ENCODE peak calls at places on chromosomes 11 and 22, in nine cellular contexts. One of them, this sample, is unnamed.

GRCh38 chr11:7949934-7950333 is 8.4 kb upstream of the OR10A3 start:
- DNase-seq in posterior vena cava: no peak
- DNase-seq in Peyer's patch: no peak
- DNase-seq in AG04449: no peak
- DNase-seq in adipocyte: peak
- DNase-seq in nucleus accumbens: no peak
- DNase-seq in naive B cell: no peak
- DNase-seq in stimulated activated CD4-positive, alpha-beta T cell treated with anti-CD3 and anti-CD28 coated beads, Interleukin-2, amount 100 ng/mL, for 48 hours: no peak
- DNase-seq in osteocyte: no peak
- DNase-seq in this sample: no peak

GRCh38 chr11:10004526-10005113 is 289.4 kb downstream of the SBF2 start:
- DNase-seq in posterior vena cava: no peak
- DNase-seq in Peyer's patch: no peak
- DNase-seq in AG04449: no peak
- DNase-seq in adipocyte: no peak
- DNase-seq in nucleus accumbens: no peak
- DNase-seq in naive B cell: no peak
- DNase-seq in stimulated activated CD4-positive, alpha-beta T cell treated with anti-CD3 and anti-CD28 coated beads, Interleukin-2, amount 100 ng/mL, for 48 hours: no peak
- DNase-seq in osteocyte: no peak
- DNase-seq in this sample: no peak

GRCh38 chr22:48891688-48892380 is 935.8 kb downstream of the BRD1 start:
- DNase-seq in posterior vena cava: no peak
- DNase-seq in Peyer's patch: no peak
- DNase-seq in AG04449: no peak
- DNase-seq in adipocyte: no peak
- DNase-seq in nucleus accumbens: no peak
- DNase-seq in naive B cell: no peak
- DNase-seq in stimulated activated CD4-positive, alpha-beta T cell treated with anti-CD3 and anti-CD28 coated beads, Interleukin-2, amount 100 ng/mL, for 48 hours: no peak
- DNase-seq in osteocyte: peak
- DNase-seq in this sample: no peak

GRCh38 chr11:115741376-115741775 is 237.2 kb upstream of the CADM1 start:
- DNase-seq in posterior vena cava: no peak
- DNase-seq in Peyer's patch: no peak
- DNase-seq in AG04449: no peak
- DNase-seq in adipocyte: no peak
- DNase-seq in nucleus accumbens: no peak
- DNase-seq in naive B cell: no peak
- DNase-seq in stimulated activated CD4-positive, alpha-beta T cell treated with anti-CD3 and anti-CD28 coated beads, Interleukin-2, amount 100 ng/mL, for 48 hours: no peak
- DNase-seq in osteocyte: no peak
- DNase-seq in this sample: no peak

GRCh38 chr11:129992161-129992944 is 10.3 kb downstream of the PRDM10 start:
- DNase-seq in posterior vena cava: no peak
- DNase-seq in Peyer's patch: peak
- DNase-seq in AG04449: no peak
- DNase-seq in adipocyte: no peak
- DNase-seq in nucleus accumbens: no peak
- DNase-seq in naive B cell: peak
- DNase-seq in stimulated activated CD4-positive, alpha-beta T cell treated with anti-CD3 and anti-CD28 coated beads, Interleukin-2, amount 100 ng/mL, for 48 hours: peak
- DNase-seq in osteocyte: peak
- DNase-seq in this sample: no peak

GRCh38 chr11:29305456-29306232 is 711.2 kb downstream of the KCNA4 start:
- DNase-seq in posterior vena cava: no peak
- DNase-seq in Peyer's patch: no peak
- DNase-seq in AG04449: no peak
- DNase-seq in adipocyte: no peak
- DNase-seq in nucleus accumbens: no peak
- DNase-seq in naive B cell: no peak
- DNase-seq in stimulated activated CD4-positive, alpha-beta T cell treated with anti-CD3 and anti-CD28 coated beads, Interleukin-2, amount 100 ng/mL, for 48 hours: no peak
- DNase-seq in osteocyte: no peak
- DNase-seq in this sample: no peak

GRCh38 chr11:33773399-33774355 is 643 bp downstream of the FBXO3 start:
- DNase-seq in posterior vena cava: peak
- DNase-seq in Peyer's patch: peak
- DNase-seq in AG04449: no peak
- DNase-seq in adipocyte: peak
- DNase-seq in nucleus accumbens: no peak
- DNase-seq in naive B cell: peak
- DNase-seq in stimulated activated CD4-positive, alpha-beta T cell treated with anti-CD3 and anti-CD28 coated beads, Interleukin-2, amount 100 ng/mL, for 48 hours: peak
- DNase-seq in osteocyte: peak
- DNase-seq in this sample: peak

GRCh38 chr11:115182282-115182952 is 321.8 kb downstream of the CADM1 start:
- DNase-seq in posterior vena cava: no peak
- DNase-seq in Peyer's patch: no peak
- DNase-seq in AG04449: no peak
- DNase-seq in adipocyte: no peak
- DNase-seq in nucleus accumbens: no peak
- DNase-seq in naive B cell: no peak
- DNase-seq in stimulated activated CD4-positive, alpha-beta T cell treated with anti-CD3 and anti-CD28 coated beads, Interleukin-2, amount 100 ng/mL, for 48 hours: no peak
- DNase-seq in osteocyte: no peak
- DNase-seq in this sample: no peak

GRCh38 chr22:42799061-42799460 is 58.0 kb downstream of the ARFGAP3 start:
- DNase-seq in posterior vena cava: peak
- DNase-seq in Peyer's patch: no peak
- DNase-seq in AG04449: no peak
- DNase-seq in adipocyte: no peak
- DNase-seq in nucleus accumbens: no peak
- DNase-seq in naive B cell: no peak
- DNase-seq in stimulated activated CD4-positive, alpha-beta T cell treated with anti-CD3 and anti-CD28 coated beads, Interleukin-2, amount 100 ng/mL, for 48 hours: no peak
- DNase-seq in osteocyte: no peak
- DNase-seq in this sample: no peak

GRCh38 chr11:71369411-71369810 is 78.8 kb downstream of the DHCR7 start:
- DNase-seq in posterior vena cava: no peak
- DNase-seq in Peyer's patch: no peak
- DNase-seq in AG04449: no peak
- DNase-seq in adipocyte: no peak
- DNase-seq in nucleus accumbens: no peak
- DNase-seq in naive B cell: no peak
- DNase-seq in stimulated activated CD4-positive, alpha-beta T cell treated with anti-CD3 and anti-CD28 coated beads, Interleukin-2, amount 100 ng/mL, for 48 hours: no peak
- DNase-seq in osteocyte: no peak
- DNase-seq in this sample: no peak

GRCh38 chr22:46012881-46013281 is 35.9 kb upstream of the WNT7B start:
- DNase-seq in posterior vena cava: peak
- DNase-seq in Peyer's patch: no peak
- DNase-seq in AG04449: no peak
- DNase-seq in adipocyte: no peak
- DNase-seq in nucleus accumbens: no peak
- DNase-seq in naive B cell: no peak
- DNase-seq in stimulated activated CD4-positive, alpha-beta T cell treated with anti-CD3 and anti-CD28 coated beads, Interleukin-2, amount 100 ng/mL, for 48 hours: no peak
- DNase-seq in osteocyte: no peak
- DNase-seq in this sample: no peak

GRCh38 chr11:66546368-66546965 is at the start of gene ACTN3:
- DNase-seq in posterior vena cava: no peak
- DNase-seq in Peyer's patch: peak
- DNase-seq in AG04449: no peak
- DNase-seq in adipocyte: peak
- DNase-seq in nucleus accumbens: no peak
- DNase-seq in naive B cell: no peak
- DNase-seq in stimulated activated CD4-positive, alpha-beta T cell treated with anti-CD3 and anti-CD28 coated beads, Interleukin-2, amount 100 ng/mL, for 48 hours: no peak
- DNase-seq in osteocyte: no peak
- DNase-seq in this sample: no peak

GRCh38 chr11:61771995-61772455 is 19.6 kb downstream of the MYRF start:
- DNase-seq in posterior vena cava: no peak
- DNase-seq in Peyer's patch: no peak
- DNase-seq in AG04449: no peak
- DNase-seq in adipocyte: no peak
- DNase-seq in nucleus accumbens: no peak
- DNase-seq in naive B cell: no peak
- DNase-seq in stimulated activated CD4-positive, alpha-beta T cell treated with anti-CD3 and anti-CD28 coated beads, Interleukin-2, amount 100 ng/mL, for 48 hours: no peak
- DNase-seq in osteocyte: no peak
- DNase-seq in this sample: no peak

GRCh38 chr11:84261707-84262106 is 975.5 kb upstream of the CCDC90B start:
- DNase-seq in posterior vena cava: no peak
- DNase-seq in Peyer's patch: no peak
- DNase-seq in AG04449: no peak
- DNase-seq in adipocyte: no peak
- DNase-seq in nucleus accumbens: no peak
- DNase-seq in naive B cell: no peak
- DNase-seq in stimulated activated CD4-positive, alpha-beta T cell treated with anti-CD3 and anti-CD28 coated beads, Interleukin-2, amount 100 ng/mL, for 48 hours: no peak
- DNase-seq in osteocyte: no peak
- DNase-seq in this sample: no peak

GRCh38 chr22:29309332-29310064 is 3.0 kb downstream of the GAS2L1 start:
- DNase-seq in posterior vena cava: peak
- DNase-seq in Peyer's patch: no peak
- DNase-seq in AG04449: no peak
- DNase-seq in adipocyte: peak
- DNase-seq in nucleus accumbens: no peak
- DNase-seq in naive B cell: no peak
- DNase-seq in stimulated activated CD4-positive, alpha-beta T cell treated with anti-CD3 and anti-CD28 coated beads, Interleukin-2, amount 100 ng/mL, for 48 hours: no peak
- DNase-seq in osteocyte: no peak
- DNase-seq in this sample: no peak

GRCh38 chr11:128553662-128554392 is 33.5 kb downstream of the ETS1 start:
- DNase-seq in posterior vena cava: no peak
- DNase-seq in Peyer's patch: no peak
- DNase-seq in AG04449: no peak
- DNase-seq in adipocyte: peak
- DNase-seq in nucleus accumbens: no peak
- DNase-seq in naive B cell: no peak
- DNase-seq in stimulated activated CD4-positive, alpha-beta T cell treated with anti-CD3 and anti-CD28 coated beads, Interleukin-2, amount 100 ng/mL, for 48 hours: no peak
- DNase-seq in osteocyte: no peak
- DNase-seq in this sample: peak

GRCh38 chr22:30033891-30034290 is 46.4 kb upstream of the HORMAD2 start:
- DNase-seq in posterior vena cava: no peak
- DNase-seq in Peyer's patch: no peak
- DNase-seq in AG04449: no peak
- DNase-seq in adipocyte: no peak
- DNase-seq in nucleus accumbens: no peak
- DNase-seq in naive B cell: no peak
- DNase-seq in stimulated activated CD4-positive, alpha-beta T cell treated with anti-CD3 and anti-CD28 coated beads, Interleukin-2, amount 100 ng/mL, for 48 hours: no peak
- DNase-seq in osteocyte: no peak
- DNase-seq in this sample: no peak

GRCh38 chr11:130212431-130212961 is 52.9 kb downstream of the ST14 start:
- DNase-seq in posterior vena cava: peak
- DNase-seq in Peyer's patch: peak
- DNase-seq in AG04449: no peak
- DNase-seq in adipocyte: no peak
- DNase-seq in nucleus accumbens: no peak
- DNase-seq in naive B cell: no peak
- DNase-seq in stimulated activated CD4-positive, alpha-beta T cell treated with anti-CD3 and anti-CD28 coated beads, Interleukin-2, amount 100 ng/mL, for 48 hours: no peak
- DNase-seq in osteocyte: peak
- DNase-seq in this sample: no peak

GRCh38 chr22:39448205-39449054 is 8.4 kb upstream of the MGAT3 start:
- DNase-seq in posterior vena cava: no peak
- DNase-seq in Peyer's patch: no peak
- DNase-seq in AG04449: no peak
- DNase-seq in adipocyte: no peak
- DNase-seq in nucleus accumbens: no peak
- DNase-seq in naive B cell: no peak
- DNase-seq in stimulated activated CD4-positive, alpha-beta T cell treated with anti-CD3 and anti-CD28 coated beads, Interleukin-2, amount 100 ng/mL, for 48 hours: no peak
- DNase-seq in osteocyte: no peak
- DNase-seq in this sample: no peak

GRCh38 chr11:103610435-103610834 is 426.0 kb upstream of the DDI1 start:
- DNase-seq in posterior vena cava: no peak
- DNase-seq in Peyer's patch: no peak
- DNase-seq in AG04449: no peak
- DNase-seq in adipocyte: no peak
- DNase-seq in nucleus accumbens: no peak
- DNase-seq in naive B cell: no peak
- DNase-seq in stimulated activated CD4-positive, alpha-beta T cell treated with anti-CD3 and anti-CD28 coated beads, Interleukin-2, amount 100 ng/mL, for 48 hours: no peak
- DNase-seq in osteocyte: no peak
- DNase-seq in this sample: no peak

GRCh38 chr22:32693102-32693501 is 108.4 kb upstream of the TIMP3 start:
- DNase-seq in posterior vena cava: no peak
- DNase-seq in Peyer's patch: no peak
- DNase-seq in AG04449: no peak
- DNase-seq in adipocyte: no peak
- DNase-seq in nucleus accumbens: no peak
- DNase-seq in naive B cell: no peak
- DNase-seq in stimulated activated CD4-positive, alpha-beta T cell treated with anti-CD3 and anti-CD28 coated beads, Interleukin-2, amount 100 ng/mL, for 48 hours: no peak
- DNase-seq in osteocyte: no peak
- DNase-seq in this sample: no peak

GRCh38 chr22:22748297-22748743 is 103.9 kb downstream of the GGTLC2 start:
- DNase-seq in posterior vena cava: no peak
- DNase-seq in Peyer's patch: peak
- DNase-seq in AG04449: no peak
- DNase-seq in adipocyte: peak
- DNase-seq in nucleus accumbens: no peak
- DNase-seq in naive B cell: peak
- DNase-seq in stimulated activated CD4-positive, alpha-beta T cell treated with anti-CD3 and anti-CD28 coated beads, Interleukin-2, amount 100 ng/mL, for 48 hours: peak
- DNase-seq in osteocyte: peak
- DNase-seq in this sample: peak

GRCh38 chr11:94739331-94739730 is 28.8 kb upstream of the AMOTL1 start:
- DNase-seq in posterior vena cava: no peak
- DNase-seq in Peyer's patch: no peak
- DNase-seq in AG04449: no peak
- DNase-seq in adipocyte: no peak
- DNase-seq in nucleus accumbens: no peak
- DNase-seq in naive B cell: no peak
- DNase-seq in stimulated activated CD4-positive, alpha-beta T cell treated with anti-CD3 and anti-CD28 coated beads, Interleukin-2, amount 100 ng/mL, for 48 hours: no peak
- DNase-seq in osteocyte: no peak
- DNase-seq in this sample: no peak

This sample was measured in globus pallidus.